ENCODE peak calls at places on chromosomes 13 and 19, in seven cellular contexts. A is ascending aorta; D is stimulated activated CD4-positive, alpha-beta T cell treated with anti-CD3 and anti-CD28 coated beads, Interleukin-2, amount 100 ng/mL, for 48 hours; Y is midbrain; V is epithelial cell of proximal tubule; L is activated CD4-positive, alpha-beta T cell treated with anti-CD3 and anti-CD28 coated beads, Interleukin-2, amount 50 U/mL, for 48 hours; P is AG10803. K is an unnamed sample.

GRCh38 chr13:102401305-102401704 is 543 bp downstream of the FGF14 start:
- DNase-seq in V (no peak), D (no peak), L (peak), P (peak), A (no peak), Y (no peak), K (no peak)

GRCh38 chr13:82713681-82714405 is 1168.4 kb downstream of the SLITRK1 start:
- DNase-seq in V (no peak), L (no peak), P (peak), Y (no peak), A (no peak), D (no peak), K (no peak)

GRCh38 chr19:46073268-46073922 is 32.6 kb upstream of the IGFL4 start:
- DNase-seq in A (no peak), Y (no peak), P (no peak), V (no peak), L (no peak), D (no peak), K (no peak)

GRCh38 chr13:113040597-113041292 is 64.8 kb upstream of the F7 start:
- DNase-seq in D (no peak), V (no peak), A (no peak), Y (peak), L (no peak), P (no peak), K (no peak)

GRCh38 chr13:23889598-23890224 is 511 bp upstream of the MIPEP start:
- DNase-seq in Y (no peak), D (no peak), L (no peak), A (no peak), P (peak), V (no peak), K (no peak)

GRCh38 chr13:114106991-114107685 is 25.3 kb downstream of the RASA3 start:
- DNase-seq in P (no peak), L (peak), Y (no peak), D (no peak), V (no peak), A (peak), K (peak)

GRCh38 chr19:6744381-6745288 is 5.2 kb downstream of the TRIP10 start:
- DNase-seq in Y (peak), V (no peak), D (no peak), A (peak), L (no peak), P (peak), K (no peak)

GRCh38 chr19:42115219-42115618 is 17.0 kb downstream of the POU2F2 start:
- DNase-seq in L (no peak), P (peak), Y (no peak), V (no peak), A (no peak), D (no peak), K (no peak)

GRCh38 chr19:10864538-10864899 is 6.8 kb upstream of the CARM1 start:
- DNase-seq in P (peak), A (peak), D (peak), L (peak), V (no peak), Y (peak), K (peak)

GRCh38 chr13:24271611-24272451 is 37.5 kb upstream of the C1QTNF9 start:
- DNase-seq in Y (peak), A (peak), P (peak), V (no peak), L (peak), D (no peak), K (peak)

GRCh38 chr19:42199440-42200115 is 17.9 kb downstream of the DEDD2 start:
- DNase-seq in A (no peak), D (peak), P (no peak), L (peak), Y (no peak), V (no peak), K (peak)

GRCh38 chr19:49058592-49058991 is 1.0 kb upstream of the CGB7 start:
- DNase-seq in Y (no peak), P (peak), A (no peak), V (no peak), L (peak), D (no peak), K (peak)

GRCh38 chr19:6772028-6772865 is at the start of gene VAV1:
- DNase-seq in L (peak), A (peak), Y (peak), D (peak), P (no peak), V (no peak), K (peak)

GRCh38 chr19:3950871-3951861 is 18.3 kb downstream of the NMRK2 start:
- DNase-seq in A (peak), D (no peak), P (no peak), Y (no peak), V (no peak), L (no peak), K (peak)

GRCh38 chr19:14019100-14019499 is 8.8 kb upstream of the RLN3 start:
- DNase-seq in D (no peak), V (no peak), Y (no peak), L (no peak), A (no peak), P (no peak), K (no peak)

GRCh38 chr19:1251503-1252220 is 3.3 kb downstream of the MIDN start:
- DNase-seq in P (no peak), A (no peak), L (peak), V (no peak), Y (no peak), D (no peak), K (peak)